ENCODE peak calls at places on chromosomes 6 and 20, in six cellular contexts. E is IMR-90, O is neuronal stem cell, W is mesenchymal stem cell, M is H1, J is H9. K is an unnamed sample.

GRCh38 chr6:38233161-38233791 is 406.5 kb downstream of the BTBD9 start:
- DNase-seq in E (peak; percentile 51), O (no peak), W (no peak), M (no peak), J (no peak), K (no peak)

GRCh38 chr6:20175810-20176209 is 36.5 kb downstream of the MBOAT1 start:
- DNase-seq in E (no peak), O (no peak), W (no peak), M (no peak), J (no peak), K (no peak)

GRCh38 chr6:158799051-158799792 is 19.9 kb downstream of the EZR start:
- DNase-seq in E (peak; percentile 46), O (no peak), W (peak; percentile 66), M (no peak), J (no peak), K (no peak)

GRCh38 chr20:25571817-25572216 is 13.5 kb downstream of the NINL start:
- DNase-seq in E (no peak), O (no peak), W (peak; percentile 14), M (no peak), J (no peak), K (no peak)

GRCh38 chr6:149331043-149331807 is 13.7 kb downstream of the TAB2 start:
- DNase-seq in E (peak; percentile 73), O (no peak), W (peak; percentile 61), M (no peak), J (no peak), K (no peak)

GRCh38 chr20:8509809-8510208 is 377.7 kb downstream of the PLCB1 start:
- DNase-seq in E (no peak), O (no peak), W (no peak), M (no peak), J (no peak), K (no peak)

GRCh38 chr6:16805190-16805860 is 44.1 kb upstream of the ATXN1 start:
- DNase-seq in E (no peak), O (no peak), W (no peak), M (no peak), J (no peak), K (peak; percentile 55)

GRCh38 chr20:50689864-50690263 is 1.5 kb downstream of the RIPOR3 start:
- DNase-seq in E (no peak), O (no peak), W (no peak), M (no peak), J (no peak), K (no peak)

GRCh38 chr6:4668271-4669179 is 107.7 kb upstream of the CDYL start:
- DNase-seq in E (peak; percentile 51), O (no peak), W (peak; percentile 44), M (peak; percentile 31), J (no peak), K (no peak)

GRCh38 chr6:148563066-148563465 is 183.8 kb upstream of the UST start:
- DNase-seq in E (no peak), O (no peak), W (no peak), M (no peak), J (no peak), K (no peak)

GRCh38 chr20:23658336-23658735 is 20.6 kb upstream of the CST3 start:
- DNase-seq in E (no peak), O (no peak), W (no peak), M (no peak), J (no peak), K (no peak)

GRCh38 chr20:53336892-53337291 is 256.7 kb downstream of the ZNF217 start:
- DNase-seq in E (no peak), O (no peak), W (no peak), M (no peak), J (no peak), K (no peak)

GRCh38 chr20:4961746-4962145 is 39.6 kb downstream of the SLC23A2 start:
- DNase-seq in E (peak; percentile 97), O (no peak), W (peak; percentile 87), M (no peak), J (no peak), K (peak; percentile 72)

GRCh38 chr20:21352703-21353102 is 44.6 kb downstream of the NKX2-4 start:
- DNase-seq in E (peak; percentile 78), O (no peak), W (peak; percentile 54), M (no peak), J (no peak), K (no peak)

GRCh38 chr6:30002871-30003270 is 58.2 kb upstream of the POLR1H start:
- DNase-seq in E (peak; percentile 48), O (no peak), W (no peak), M (no peak), J (no peak), K (no peak)

GRCh38 chr20:30816182-30816645 is 441.2 kb upstream of the DEFB115 start:
- DNase-seq in E (no peak), O (no peak), W (no peak), M (no peak), J (peak; percentile 38), K (no peak)

GRCh38 chr20:44019638-44020335 is 105.1 kb downstream of the TOX2 start:
- DNase-seq in E (peak; percentile 23), O (no peak), W (peak; percentile 31), M (no peak), J (no peak), K (peak; percentile 44)

GRCh38 chr20:25361287-25361683 is 29.4 kb downstream of the ABHD12 start:
- DNase-seq in E (peak; percentile 64), O (no peak), W (no peak), M (no peak), J (no peak), K (peak; percentile 68)

GRCh38 chr20:38897267-38897666 is 28.9 kb upstream of the FAM83D start:
- DNase-seq in E (no peak), O (no peak), W (no peak), M (no peak), J (no peak), K (no peak)

GRCh38 chr6:93516441-93516840 is 97.1 kb upstream of the EPHA7 start:
- DNase-seq in E (no peak), O (no peak), W (no peak), M (no peak), J (no peak), K (no peak)

GRCh38 chr6:3013486-3013885 is 13.8 kb downstream of the NQO2 start:
- DNase-seq in E (peak; percentile 47), O (no peak), W (peak; percentile 62), M (no peak), J (no peak), K (peak; percentile 46)

GRCh38 chr6:149888113-149888512 is 9.8 kb downstream of the RAET1E start:
- DNase-seq in E (no peak), O (no peak), W (no peak), M (no peak), J (no peak), K (no peak)

GRCh38 chr20:8860011-8860495 is 208.8 kb upstream of the PLCB4 start:
- DNase-seq in E (peak; percentile 98), O (no peak), W (peak; percentile 61), M (no peak), J (no peak), K (no peak)

GRCh38 chr6:70280462-70280861 is 22.4 kb downstream of the COL9A1 start:
- DNase-seq in E (no peak), O (no peak), W (no peak), M (peak; percentile 50), J (peak; percentile 49), K (peak; percentile 29)

GRCh38 chr6:70282906-70283461 is 19.9 kb downstream of the COL9A1 start:
- DNase-seq in E (no peak), O (peak; percentile 49), W (no peak), M (peak; percentile 85), J (peak; percentile 79), K (peak; percentile 77)

GRCh38 chr6:70281923-70282902 is 20.7 kb downstream of the COL9A1 start:
- DNase-seq in E (no peak), O (peak; percentile 24), W (no peak), M (peak; percentile 78), J (peak; percentile 76), K (peak; percentile 83)

GRCh38 chr6:70274338-70274737 is 28.5 kb downstream of the COL9A1 start:
- DNase-seq in E (no peak), O (no peak), W (no peak), M (no peak), J (no peak), K (no peak)

GRCh38 chr6:70277480-70277879 is 25.4 kb downstream of the COL9A1 start:
- DNase-seq in E (peak; percentile 23), O (no peak), W (peak; percentile 2), M (no peak), J (no peak), K (no peak)
- H2BK15ac ChIP-seq in E (no peak overlapping the region), O (no peak overlapping the region), W (no peak overlapping the region), M (no peak overlapping the region), J (no peak overlapping the region), K (no peak overlapping the region)

DNA sequence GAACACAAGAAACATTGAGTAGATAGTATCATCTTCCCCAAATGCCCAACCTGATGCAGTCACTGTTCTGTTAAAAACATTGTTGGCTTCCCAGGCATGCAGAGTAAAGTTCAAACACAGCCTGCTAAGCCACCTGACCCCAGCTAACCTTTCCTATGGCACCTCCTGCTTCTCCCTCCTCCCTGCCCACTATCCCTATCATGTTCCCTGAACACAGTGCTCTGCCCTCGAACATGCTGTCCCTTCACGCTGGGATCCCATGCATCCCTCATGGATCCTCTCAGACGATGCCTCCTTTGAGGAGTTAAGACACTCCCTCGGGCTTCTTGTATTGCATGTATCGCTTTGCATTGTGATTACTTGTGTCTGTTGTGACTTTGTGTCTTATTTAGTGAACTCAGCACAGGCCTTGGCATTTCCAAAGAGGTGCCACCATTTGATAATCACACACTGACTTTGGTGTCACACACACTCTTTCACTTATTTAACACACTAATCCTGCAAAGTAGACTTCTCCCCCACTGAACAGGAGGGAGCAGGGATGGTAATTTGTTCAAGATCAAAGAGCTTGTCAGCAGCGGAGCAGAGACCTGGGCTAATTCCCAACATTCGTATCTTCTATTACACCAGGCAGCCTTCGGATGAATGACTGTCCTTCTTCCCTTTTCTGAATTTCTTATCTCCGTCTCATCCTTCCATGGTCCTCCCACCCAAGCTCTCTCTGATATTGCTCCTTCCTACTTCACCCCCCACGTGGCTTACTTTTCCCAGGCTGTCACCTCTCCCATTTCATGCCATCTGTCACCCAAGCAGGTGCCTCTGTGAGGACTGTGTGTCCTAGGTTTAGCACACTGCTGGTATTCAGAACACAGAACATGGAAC is 28.3 kb upstream of the SMIM29 start:
- DNase-seq in E (no peak), O (no peak), W (no peak), M (no peak), J (no peak), K (no peak)
- H2BK15ac ChIP-seq in E (no peak overlapping the region), O (no peak overlapping the region), W (no peak overlapping the region), M (no peak overlapping the region), J (no peak overlapping the region), K (no peak overlapping the region)

GRCh38 chr6:139161169-139161568 is 26.3 kb downstream of the HECA start:
- DNase-seq in E (peak; percentile 69), O (no peak), W (peak; percentile 80), M (no peak), J (no peak), K (no peak)
- H2BK15ac ChIP-seq in E (no peak overlapping the region), O (no peak overlapping the region), W (no peak overlapping the region), M (no peak overlapping the region), J (no peak overlapping the region), K (no peak overlapping the region)

DNA sequence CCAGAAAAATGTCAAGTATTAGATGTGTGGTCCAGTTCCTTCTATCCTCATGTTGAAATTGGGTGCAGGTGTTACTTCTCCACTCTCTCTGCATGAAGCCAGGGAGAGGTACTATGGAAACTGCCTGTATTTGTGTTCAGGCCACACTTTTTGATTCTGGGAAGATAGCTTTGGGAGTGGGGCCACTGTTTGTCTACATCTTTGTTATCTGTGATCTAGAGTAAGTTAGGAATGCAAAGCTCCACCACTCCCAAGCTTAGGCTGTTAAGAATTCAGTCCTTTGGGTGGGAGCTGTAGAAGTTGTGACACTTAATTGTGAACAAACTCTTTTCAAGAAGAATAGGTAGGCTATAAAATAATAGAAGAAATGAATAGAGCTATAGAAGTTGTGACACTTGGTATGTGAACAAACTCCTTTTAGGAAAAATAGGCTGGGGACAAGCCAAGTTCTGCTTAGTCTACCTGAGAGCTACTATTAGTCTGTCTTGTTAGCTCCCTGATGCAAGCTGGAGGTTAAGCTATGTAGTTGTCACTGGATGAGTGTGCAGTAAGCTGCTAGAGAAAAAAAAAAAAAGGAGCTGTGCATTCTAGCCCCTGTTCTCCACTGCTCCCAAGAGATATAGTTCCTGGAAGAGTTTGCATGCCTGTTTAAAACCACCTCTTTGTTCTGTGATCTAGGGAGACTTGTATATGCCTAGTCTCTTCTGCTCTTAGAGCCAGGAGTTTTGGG is 7.1 kb upstream of the GFRAL start:
- DNase-seq in E (no peak), O (no peak), W (peak; percentile 1), M (no peak), J (no peak), K (peak; percentile 46)
- H2BK15ac ChIP-seq in E (no peak overlapping the region), O (no peak overlapping the region), W (no peak overlapping the region), M (no peak overlapping the region), J (no peak overlapping the region), K (no peak overlapping the region)